ENCODE peak calls at places on chromosomes 2 and 18, in ten cellular contexts. K, B, F, I, A, Q, Z, R, D and L are unnamed samples.

GRCh38 chr2:37894601-37895000 is 30.5 kb upstream of the RMDN2 start:
- DNase-seq in I (no peak), B (no peak), R (no peak), Q (no peak), F (no peak), D (no peak), Z (no peak), K (no peak), A (peak), L (no peak)

GRCh38 chr2:146874260-146874658 is 970.6 kb upstream of the ACVR2A start:
- DNase-seq in K (no peak), F (no peak), B (no peak), Q (no peak), R (peak), I (no peak), Z (no peak), A (peak), D (no peak), L (peak)

GRCh38 chr2:85436836-85437487 is 18.4 kb downstream of the SH2D6 start:
- DNase-seq in Q (peak), R (no peak), K (no peak), D (no peak), Z (no peak), B (no peak), I (no peak), A (no peak), F (no peak), L (no peak)

GRCh38 chr2:100902833-100903405 is 83.0 kb downstream of the NPAS2 start:
- DNase-seq in B (no peak), F (no peak), Z (peak), Q (no peak), R (peak), K (no peak), D (no peak), A (peak), I (no peak), L (no peak)

GRCh38 chr2:42169869-42170465 is 814 bp downstream of the EML4 start:
- DNase-seq in A (no peak), R (no peak), Q (no peak), D (no peak), F (peak), K (peak), B (no peak), Z (no peak), I (peak), L (no peak)

GRCh38 chr2:46569061-46569560 is 89.7 kb downstream of the TMEM247 start:
- DNase-seq in F (no peak), K (peak), Z (no peak), I (no peak), A (no peak), D (no peak), R (no peak), B (peak), Q (no peak), L (no peak)

GRCh38 chr2:44952143-44952805 is 10.8 kb downstream of the SIX3 start:
- DNase-seq in F (peak), K (peak), A (peak), R (peak), Q (no peak), I (peak), Z (no peak), D (peak), B (peak), L (no peak)

GRCh38 chr2:238466242-238466598 is 39.5 kb downstream of the ASB1 start:
- DNase-seq in B (no peak), Q (peak), Z (no peak), A (no peak), F (no peak), R (no peak), K (no peak), I (no peak), D (no peak), L (no peak)

GRCh38 chr2:6986251-6986893 is 69.2 kb downstream of the RNF144A start:
- DNase-seq in A (peak), Z (no peak), Q (no peak), D (no peak), K (no peak), R (no peak), I (no peak), B (peak), F (peak), L (peak)

GRCh38 chr18:53324353-53324752 is 900.1 kb downstream of the MBD2 start:
- DNase-seq in Q (no peak), D (no peak), I (no peak), B (no peak), R (no peak), A (no peak), Z (no peak), K (no peak), F (no peak), L (no peak)

GRCh38 chr18:50704541-50704940 is 115.3 kb downstream of the MRO start:
- DNase-seq in Q (peak), A (no peak), K (no peak), B (no peak), F (no peak), R (no peak), D (no peak), I (no peak), Z (no peak), L (no peak)

GRCh38 chr2:43157506-43158232 is 68.7 kb downstream of the ZFP36L2 start:
- DNase-seq in B (no peak), K (no peak), A (peak), F (no peak), D (no peak), R (peak), Z (no peak), Q (no peak), I (no peak), L (no peak)

GRCh38 chr2:21330786-21331391 is 207.1 kb downstream of the TDRD15 start:
- DNase-seq in F (no peak), K (no peak), A (no peak), D (no peak), I (peak), Z (no peak), B (no peak), R (no peak), Q (no peak), L (no peak)

GRCh38 chr2:130795431-130795830 is 40.1 kb downstream of the AMER3 start:
- DNase-seq in R (peak), F (no peak), Z (no peak), K (no peak), A (no peak), B (no peak), D (no peak), I (no peak), Q (peak), L (no peak)

GRCh38 chr2:159658887-159659437 is 42.6 kb upstream of the BAZ2B start:
- DNase-seq in R (no peak), D (peak), B (peak), K (no peak), Z (peak), A (peak), F (no peak), I (no peak), Q (no peak), L (no peak)

GRCh38 chr18:13539050-13539449 is 187.3 kb downstream of the FAM210A start:
- DNase-seq in A (no peak), I (no peak), K (no peak), B (no peak), F (no peak), R (no peak), Z (no peak), Q (no peak), D (no peak), L (no peak)

GRCh38 chr2:140734992-140735391 is 1395.8 kb downstream of the LRP1B start:
- DNase-seq in K (no peak), B (no peak), F (no peak), I (no peak), Z (no peak), A (no peak), Q (no peak), D (no peak), R (peak), L (no peak)

GRCh38 chr2:129240061-129240460 is 739.4 kb upstream of the RAB6C start:
- DNase-seq in D (no peak), F (no peak), R (no peak), Q (no peak), K (no peak), B (no peak), Z (no peak), I (no peak), A (no peak), L (no peak)

GRCh38 chr18:29164993-29165599 is 988.2 kb upstream of the CDH2 start:
- DNase-seq in B (no peak), A (peak), I (no peak), Z (peak), Q (no peak), D (no peak), F (peak), R (peak), K (no peak), L (peak)

GRCh38 chr2:224594840-224595239 is 9.7 kb upstream of the CUL3 start:
- DNase-seq in R (peak), K (no peak), I (no peak), B (no peak), F (no peak), D (no peak), Z (no peak), Q (no peak), A (no peak), L (no peak)

GRCh38 chr2:190840572-190841172 is 39.9 kb upstream of the GLS start:
- DNase-seq in R (no peak), Z (no peak), K (no peak), Q (no peak), I (no peak), B (no peak), A (no peak), F (no peak), D (no peak), L (no peak)

GRCh38 chr18:21330122-21330701 is 88.2 kb downstream of the GREB1L start:
- DNase-seq in D (peak), Z (no peak), A (peak), B (no peak), I (peak), R (peak), Q (no peak), F (peak), K (peak), L (no peak)

GRCh38 chr2:88110830-88111229 is 17.0 kb downstream of the FABP1 start:
- DNase-seq in R (no peak), D (no peak), B (no peak), I (no peak), A (no peak), Z (no peak), F (no peak), Q (no peak), K (peak), L (no peak)

GRCh38 chr18:43949291-43949690 is 672.0 kb upstream of the SYT4 start:
- DNase-seq in Q (no peak), Z (no peak), B (no peak), A (no peak), F (no peak), I (no peak), D (no peak), K (no peak), R (no peak), L (no peak)

GRCh38 chr2:50786345-50786744 is 245.6 kb downstream of the NRXN1 start:
- DNase-seq in Q (no peak), D (no peak), F (peak), R (no peak), B (no peak), A (no peak), I (no peak), K (no peak), Z (no peak), L (no peak)

GRCh38 chr2:23757686-23758433 is 169.1 kb downstream of the ATAD2B start:
- DNase-seq in Q (no peak), B (no peak), D (no peak), A (peak), I (peak), Z (no peak), R (peak), K (no peak), F (no peak), L (peak)

GRCh38 chr18:61748024-61748423 is 144.8 kb downstream of the RNF152 start:
- DNase-seq in R (no peak), F (peak), D (no peak), I (no peak), Z (no peak), B (no peak), Q (no peak), A (no peak), K (no peak), L (no peak)

GRCh38 chr2:33670392-33670937 is 71.4 kb upstream of the FAM98A start:
- DNase-seq in Q (no peak), K (peak), D (no peak), Z (no peak), A (no peak), I (no peak), B (no peak), R (peak), F (peak), L (no peak)

GRCh38 chr2:218981390-218982311 is 3.3 kb downstream of the FEV start:
- DNase-seq in B (peak), A (no peak), Q (peak), Z (no peak), K (no peak), R (peak), D (no peak), F (peak), I (peak), L (no peak)

GRCh38 chr2:33022989-33023731 is 76.4 kb downstream of the LTBP1 start:
- DNase-seq in F (no peak), B (no peak), Z (no peak), R (peak), I (peak), D (no peak), K (no peak), Q (no peak), A (peak), L (no peak)

GRCh38 chr2:240926516-240927389 is 20.6 kb downstream of the CROCC2 start:
- DNase-seq in B (peak), D (peak), F (no peak), I (peak), Z (no peak), Q (peak), A (no peak), K (no peak), R (no peak), L (no peak)

GRCh38 chr2:153386481-153386891 is 92.1 kb downstream of the RPRM start:
- DNase-seq in I (no peak), D (no peak), F (no peak), K (no peak), R (no peak), B (no peak), A (peak), Z (no peak), Q (no peak), L (peak)

GRCh38 chr2:28084564-28084963 is 194.0 kb downstream of the BABAM2 start:
- DNase-seq in R (no peak), K (no peak), F (no peak), Z (no peak), B (no peak), I (no peak), Q (no peak), A (peak), D (no peak), L (no peak)

GRCh38 chr2:44362207-44363015 is 664 bp downstream of the CAMKMT start:
- DNase-seq in Z (no peak), K (peak), B (peak), F (peak), Q (peak), I (peak), A (peak), D (peak), R (peak), L (no peak)

GRCh38 chr18:62334110-62334509 is 9.0 kb downstream of the TNFRSF11A start:
- DNase-seq in Z (no peak), K (no peak), Q (no peak), I (peak), B (no peak), A (peak), R (peak), F (no peak), D (no peak), L (peak)

DNA sequence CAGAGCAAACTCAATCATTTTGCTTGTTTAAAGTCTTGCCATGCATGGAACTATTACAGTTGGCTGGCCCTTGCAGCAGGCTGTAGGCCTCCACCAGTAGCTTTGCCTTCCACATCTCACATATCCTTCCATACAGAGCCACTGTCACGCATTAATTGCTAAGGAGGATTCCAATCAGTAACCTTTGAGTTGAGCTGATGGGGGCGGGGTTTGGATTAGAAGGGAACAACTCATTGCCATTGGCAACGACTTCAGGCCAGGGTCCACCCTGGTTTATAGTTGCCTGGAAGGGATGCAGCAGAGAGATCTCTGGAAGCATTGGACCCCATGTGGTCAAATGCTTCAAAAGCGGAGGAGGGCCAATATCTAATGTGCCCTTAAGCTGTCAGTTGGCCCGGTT is 63.3 kb upstream of the TTC39C start:
- DNase-seq in I (peak), K (no peak), B (no peak), A (no peak), R (no peak), F (no peak), Z (no peak), D (no peak), Q (no peak), L (no peak)
- H3K4me3 ChIP-seq in I (no peak), K (no peak), B (no peak), A (no peak), R (no peak), F (no peak), Z (no peak), D (no peak), Q (no peak), L (no peak)

DNA sequence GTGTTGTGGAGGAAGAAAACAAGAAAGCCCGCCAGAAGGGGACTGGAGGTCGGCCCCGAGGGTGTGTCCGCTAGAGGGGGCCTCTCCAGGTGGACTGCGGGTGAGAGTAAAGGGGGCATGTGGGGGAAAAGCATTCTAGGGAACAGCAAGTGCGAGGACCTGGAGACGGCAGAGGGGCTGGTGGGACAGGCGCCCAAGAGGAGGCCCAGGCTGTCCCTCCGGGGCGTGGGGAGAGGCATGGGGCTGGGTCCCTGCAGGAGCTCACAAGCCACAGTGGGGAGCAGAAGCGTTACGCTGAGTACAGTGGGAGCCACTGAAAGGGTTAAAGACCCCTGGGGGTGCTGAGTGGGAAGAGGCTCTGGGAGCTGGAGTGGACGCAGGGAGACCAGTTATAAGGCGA is 1.6 kb upstream of the KLF11 start:
- DNase-seq in K (no peak), A (no peak), B (no peak), Z (no peak), D (no peak), Q (no peak), R (no peak), F (no peak), I (no peak), L (no peak)
- H3K4me3 ChIP-seq in K (no peak), A (no peak), B (no peak), Z (no peak), D (peak), Q (no peak), R (no peak), F (no peak), I (no peak), L (no peak)

GRCh38 chr2:108587621-108588020 is 53.4 kb downstream of the LIMS1 start:
- DNase-seq in R (peak), I (no peak), D (peak), B (no peak), F (no peak), Z (no peak), A (peak), Q (no peak), K (no peak), L (peak)

GRCh38 chr2:108589372-108589771 is 55.1 kb downstream of the LIMS1 start:
- DNase-seq in Z (no peak), F (no peak), Q (no peak), D (no peak), K (no peak), A (no peak), R (no peak), I (no peak), B (no peak), L (no peak)

GRCh38 chr2:108588070-108588668 is 53.9 kb downstream of the LIMS1 start:
- DNase-seq in B (peak), Z (no peak), I (no peak), A (peak), K (no peak), F (no peak), Q (no peak), R (no peak), D (no peak), L (no peak)

GRCh38 chr2:108591163-108591562 is 56.9 kb downstream of the LIMS1 start:
- DNase-seq in F (no peak), Z (no peak), D (no peak), B (no peak), A (no peak), I (no peak), Q (no peak), R (no peak), K (peak), L (no peak)

GRCh38 chr2:108589786-108590185 is 55.5 kb downstream of the LIMS1 start:
- DNase-seq in A (no peak), Z (no peak), I (no peak), Q (no peak), R (no peak), F (no peak), D (no peak), K (no peak), B (no peak), L (no peak)
- H3K4me3 ChIP-seq in A (no peak), Z (no peak), I (no peak), Q (no peak), R (no peak), F (no peak), D (no peak), K (no peak), B (no peak), L (no peak)

DNA sequence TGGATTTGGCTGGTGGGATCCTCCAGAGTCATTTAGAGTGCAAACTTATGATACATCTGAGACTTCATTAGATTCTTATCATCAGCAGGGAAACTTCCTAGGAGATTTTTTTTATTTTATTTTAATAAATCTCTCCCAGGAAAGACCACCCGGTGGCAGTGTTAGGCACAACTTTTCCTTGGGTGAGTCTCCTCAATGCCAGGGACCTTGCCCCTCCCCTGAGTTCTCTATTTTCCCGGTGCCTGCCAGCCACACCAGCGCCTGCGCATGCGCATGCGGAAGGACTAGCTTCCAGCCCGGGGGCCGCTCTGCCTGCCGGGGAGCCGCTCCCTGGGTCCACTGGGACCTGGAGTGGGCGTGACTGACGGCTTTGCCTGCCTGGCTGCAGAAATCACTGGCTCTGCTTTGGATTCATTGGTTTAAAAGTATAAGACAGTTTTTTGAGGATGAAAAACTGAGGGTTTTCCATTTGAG is 86.6 kb downstream of the TMEM182 start:
- DNase-seq in K (peak), D (peak), B (peak), Q (peak), I (peak), Z (no peak), R (peak), A (peak), F (peak), L (peak)
- H3K4me3 ChIP-seq in K (no peak), D (peak), B (no peak), Q (no peak), I (no peak), Z (no peak), R (no peak), A (no peak), F (peak), L (peak)

DNA sequence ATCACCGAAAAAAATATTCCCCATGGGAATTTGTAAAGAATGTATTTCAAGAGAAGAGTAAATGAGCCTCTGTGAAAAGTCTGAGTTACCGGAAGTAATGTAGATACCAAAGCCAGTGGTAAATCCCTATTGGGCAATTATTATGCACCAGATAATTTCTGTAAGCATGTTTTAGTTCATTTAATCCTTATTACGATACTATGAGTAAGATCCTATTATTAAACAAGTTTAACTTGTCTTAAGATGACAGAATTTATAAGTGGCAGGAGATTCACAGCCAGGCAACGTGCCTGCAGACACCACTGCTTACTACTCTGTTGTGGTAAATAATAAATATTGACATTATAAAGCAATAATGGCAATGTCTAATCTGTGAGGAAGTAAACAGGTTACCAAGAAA is 280.8 kb upstream of the RGPD4 start:
- DNase-seq in Q (no peak), B (no peak), Z (no peak), F (no peak), I (no peak), A (no peak), R (peak), K (no peak), D (no peak), L (no peak)
- H3K4me3 ChIP-seq in Q (no peak), B (no peak), Z (no peak), F (no peak), I (no peak), A (no peak), R (no peak), K (no peak), D (no peak), L (no peak)